ENCODE peak calls at places on chromosome 1, in four cellular contexts. B is right atrium auricular region, O is heart left ventricle, N is Caco-2. A is an unnamed sample. For H3K36me3 and H3K27me3, the result is how much of the 10 kb centered on the place peaks cover.

GRCh38 chr1:167935252-167936067 is 1.0 kb upstream of the DCAF6 start:
- DNase-seq in N (peak), B (no peak), O (peak), A (peak)

GRCh38 chr1:169060010-169060722 is 46.3 kb upstream of the ATP1B1 start:
- DNase-seq in O (no peak), N (no peak), B (no peak), A (no peak)

GRCh38 chr1:211951856-211952255 is 83.5 kb downstream of the INTS7 start:
- DNase-seq in N (no peak), B (no peak), O (no peak), A (no peak)

GRCh38 chr1:39776886-39777683 is 5.9 kb upstream of the OXCT2 start:
- DNase-seq in B (no peak), O (no peak), N (no peak), A (no peak)

GRCh38 chr1:12386130-12386529 is 156.3 kb downstream of the VPS13D start:
- DNase-seq in N (no peak), O (no peak), B (no peak), A (no peak)

GRCh38 chr1:92961896-92962752 is 862 bp upstream of the DIPK1A start:
- DNase-seq in N (no peak), O (peak), B (no peak), A (peak)

GRCh38 chr1:47769983-47770382 is 227.2 kb downstream of the TRABD2B start:
- DNase-seq in B (no peak), O (no peak), N (no peak), A (no peak)

GRCh38 chr1:79353224-79353623 is 346.7 kb upstream of the ADGRL4 start:
- DNase-seq in O (no peak), B (no peak), N (no peak), A (peak)

GRCh38 chr1:238621405-238621804 is 730.7 kb upstream of the ZP4 start:
- DNase-seq in B (no peak), N (no peak), O (no peak), A (no peak)

GRCh38 chr1:67724928-67725560 is 40.0 kb downstream of the GADD45A start:
- DNase-seq in B (no peak), O (peak), N (no peak), A (no peak)

GRCh38 chr1:102772831-102773230 is 335.5 kb downstream of the COL11A1 start:
- DNase-seq in O (no peak), N (no peak), B (no peak), A (no peak)

GRCh38 chr1:181623850-181624249 is 140.5 kb downstream of the CACNA1E start:
- DNase-seq in B (no peak), O (no peak), N (no peak), A (no peak)

GRCh38 chr1:245888809-245889208 is 618.3 kb downstream of the SMYD3 start:
- DNase-seq in B (no peak), N (no peak), O (no peak), A (peak)

GRCh38 chr1:56434659-56435202 is 144.6 kb downstream of the PLPP3 start:
- DNase-seq in N (peak), O (no peak), B (no peak), A (no peak)

GRCh38 chr1:12001249-12001917 is 17.9 kb upstream of the MIIP start:
- DNase-seq in B (no peak), O (no peak), N (no peak), A (peak)

GRCh38 chr1:27575861-27576331 is 28.0 kb downstream of the AHDC1 start:
- DNase-seq in B (no peak), N (peak), O (peak), A (peak)

GRCh38 chr1:223715710-223716103 is 3.4 kb downstream of the CAPN2 start:
- DNase-seq in O (no peak), B (no peak), N (no peak), A (no peak)

GRCh38 chr1:87333692-87334347 is 5.1 kb downstream of the LMO4 start:
- DNase-seq in N (no peak), B (no peak), O (no peak), A (no peak)

GRCh38 chr1:184568148-184568547 is 181.3 kb downstream of the C1orf21 start:
- DNase-seq in B (no peak), N (no peak), O (no peak), A (no peak)

GRCh38 chr1:220003585-220004299 is 42.6 kb downstream of the EPRS1 start:
- DNase-seq in O (no peak), B (no peak), N (no peak), A (no peak)

GRCh38 chr1:215076312-215076711 is 6.2 kb upstream of the KCNK2 start:
- DNase-seq in B (no peak), O (no peak), N (peak), A (peak)

GRCh38 chr1:23793018-23793781 is 2.3 kb downstream of the LYPLA2 start:
- DNase-seq in B (no peak), O (peak), N (no peak), A (peak)

GRCh38 chr1:78333426-78334012 is 157.3 kb upstream of the PTGFR start:
- DNase-seq in O (no peak), N (no peak), B (no peak), A (no peak)

GRCh38 chr1:15758953-15759661 is 512 bp downstream of the FBLIM1 start:
- DNase-seq in N (no peak), O (no peak), B (no peak), A (peak)

GRCh38 chr1:23854568-23854967 is 13.5 kb downstream of the FUCA1 start:
- DNase-seq in O (no peak), B (no peak), N (no peak), A (no peak)

GRCh38 chr1:69401894-69402293 is 165.8 kb upstream of the LRRC7 start:
- DNase-seq in O (no peak), B (no peak), N (no peak), A (no peak)

GRCh38 chr1:154906621-154907081 is 29.9 kb downstream of the PMVK start:
- DNase-seq in B (no peak), O (no peak), N (no peak), A (peak)

GRCh38 chr1:236016782-236017400 is 48.0 kb downstream of the NID1 start:
- DNase-seq in N (no peak), B (no peak), O (no peak), A (no peak)

GRCh38 chr1:200173097-200173629 is 145.7 kb downstream of the NR5A2 start:
- DNase-seq in O (no peak), N (no peak), B (no peak), A (no peak)

GRCh38 chr1:176577651-176578197 is 114.7 kb downstream of the PAPPA2 start:
- DNase-seq in O (no peak), N (no peak), B (no peak), A (no peak)

GRCh38 chr1:3743421-3743820 is 8.8 kb upstream of the CCDC27 start:
- DNase-seq in B (no peak), O (no peak), N (no peak), A (no peak)

DNA sequence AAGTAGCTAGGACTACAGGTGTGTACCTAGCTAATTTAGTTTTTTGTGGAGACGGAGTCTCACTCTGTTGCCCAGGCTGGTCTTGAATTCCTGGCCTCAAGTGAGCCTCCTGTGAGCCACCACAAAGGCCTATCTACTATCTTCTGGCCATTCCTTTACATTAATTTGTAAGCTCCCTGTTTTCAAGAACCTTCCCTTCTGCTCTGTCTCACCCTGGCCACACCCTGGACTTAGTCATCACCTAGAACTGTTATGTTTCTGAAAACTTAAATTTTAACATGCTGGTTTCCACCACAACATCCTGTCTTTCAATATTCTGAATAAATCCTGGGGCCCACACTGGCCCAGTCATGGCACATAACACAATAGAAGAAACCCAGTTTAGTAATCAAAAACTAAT is 4.9 kb upstream of the B4GALT3 start:
- DNase-seq in B (no peak), N (no peak), O (no peak), A (no peak)
- H3K4me3 ChIP-seq in B (no peak), N (no peak), O (no peak), A (no peak)

GRCh38 chr1:224820341-224820740 is 109.1 kb upstream of the DNAH14 start:
- DNase-seq in N (no peak), O (no peak), B (no peak), A (no peak)
- H3K36me3 ChIP-seq in N (under half), O (under half), B (under half), A (under half)

GRCh38 chr1:218383681-218384080 is 38.5 kb downstream of the TGFB2 start:
- DNase-seq in B (no peak), O (no peak), N (no peak), A (no peak)
- H3K27me3 ChIP-seq in B (under half), O (under half), N (under half), A (under half)

DNA sequence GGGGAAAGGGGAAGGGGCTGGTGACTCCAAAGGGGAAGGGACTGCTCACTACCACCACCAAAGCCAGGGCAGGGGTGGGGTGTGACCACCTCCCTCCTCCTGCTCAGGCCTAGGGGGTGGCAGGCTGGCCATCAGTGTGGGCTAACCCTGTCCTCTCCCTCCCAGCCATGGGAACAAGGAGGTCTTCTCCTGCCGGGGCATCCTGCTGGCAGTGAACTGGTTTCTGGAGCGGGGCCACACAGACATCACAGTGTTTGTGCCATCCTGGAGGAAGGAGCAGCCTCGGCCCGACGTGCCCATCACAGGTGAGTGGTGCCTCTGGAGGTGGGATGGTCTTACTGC is 5.7 kb downstream of the ZC3H12A start:
- DNase-seq in N (no peak), B (peak), O (no peak), A (no peak)
- H3K4me3 ChIP-seq in N (no peak), B (no peak), O (peak), A (no peak)

GRCh38 chr1:955439-955838 is 3.6 kb downstream of the NOC2L start:
- DNase-seq in B (no peak), O (no peak), N (no peak), A (no peak)
- H3K36me3 ChIP-seq in B (half or more), O (under half), N (under half), A (under half)

DNA sequence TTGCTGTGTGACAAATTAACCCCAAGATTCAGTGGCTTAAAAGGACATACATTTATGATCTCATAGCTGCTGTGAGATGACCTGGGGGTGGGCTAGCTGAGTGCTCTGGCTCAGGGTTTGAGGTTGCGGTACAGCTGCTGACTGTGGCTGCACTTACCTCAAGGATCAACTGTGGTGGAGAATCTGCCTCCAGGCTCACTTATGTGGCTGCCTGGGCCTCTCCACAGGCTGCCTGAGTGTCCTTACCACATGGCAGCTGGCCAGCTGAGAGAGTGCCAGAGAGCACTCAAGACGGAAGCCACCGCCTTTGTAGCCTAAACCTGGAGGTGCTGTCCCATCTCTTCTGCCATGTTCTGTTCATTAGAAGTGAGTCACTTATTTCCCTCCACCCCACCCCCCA is 5.7 kb downstream of the LRRC71 start:
- DNase-seq in B (no peak), O (peak), N (no peak), A (no peak)
- H3K27me3 ChIP-seq in B (under half), O (half or more), N (under half), A (half or more)

GRCh38 chr1:25772692-25773245 is 27.2 kb upstream of the SELENON start:
- DNase-seq in O (no peak), N (no peak), B (no peak), A (no peak)

GRCh38 chr1:25773441-25774125 is 26.4 kb upstream of the SELENON start:
- DNase-seq in B (no peak), O (no peak), N (peak), A (peak)

GRCh38 chr1:25772164-25772563 is 27.8 kb upstream of the SELENON start:
- DNase-seq in N (no peak), O (no peak), B (no peak), A (peak)

GRCh38 chr1:25774206-25774804 is 25.7 kb upstream of the SELENON start:
- DNase-seq in O (no peak), N (no peak), B (no peak), A (peak)

GRCh38 chr1:25774921-25775774 is 24.8 kb upstream of the SELENON start:
- DNase-seq in B (no peak), N (no peak), O (no peak), A (peak)
- H3K4me3 ChIP-seq in B (no peak), N (no peak), O (no peak), A (no peak)

A was measured in H7.